ENCODE peak calls at places on chromosomes 16 and 17, in nine cellular contexts. F is skeletal muscle cell; G is thyroid gland; E is stimulated activated CD8-positive, alpha-beta memory T cell treated with anti-CD3 and anti-CD28 coated beads, Interleukin-15, amount 100 ng/mL, for 24 hours; C is T-cell; Y is lung microvascular endothelial cell; N is HFFc6; D is OCI-LY7; W is activated CD4-positive, alpha-beta T cell treated with anti-CD3 and anti-CD28 coated beads, Interleukin-2, amount 50 U/mL, for 1 hour. A is an unnamed sample.

GRCh38 chr16:57976331-57976796 is 5.4 kb upstream of the CNGB1 start:
- DNase-seq in D (no peak), G (peak), W (no peak), E (no peak), Y (no peak), C (no peak), N (no peak), F (no peak), A (no peak)

GRCh38 chr16:66690106-66690847 is 6.3 kb downstream of the CMTM4 start:
- DNase-seq in C (no peak), Y (no peak), W (no peak), D (no peak), F (no peak), G (no peak), E (no peak), N (no peak), A (no peak)

GRCh38 chr17:69643686-69644085 is 229.2 kb downstream of the MAP2K6 start:
- DNase-seq in E (no peak), G (no peak), C (no peak), D (no peak), N (no peak), Y (no peak), W (no peak), F (no peak), A (no peak)

GRCh38 chr16:898216-898615 is 72.6 kb downstream of the LMF1 start:
- DNase-seq in D (no peak), E (no peak), W (no peak), G (no peak), N (no peak), C (no peak), F (no peak), Y (no peak), A (no peak)

GRCh38 chr17:47057831-47058230 is 78.8 kb upstream of the RPRML start:
- DNase-seq in E (no peak), D (no peak), C (no peak), W (no peak), N (no peak), F (no peak), G (no peak), Y (no peak), A (no peak)

GRCh38 chr17:32015245-32016013 is 8.2 kb downstream of the LRRC37B start:
- DNase-seq in N (no peak), D (no peak), E (no peak), C (no peak), G (no peak), F (no peak), Y (no peak), W (no peak), A (no peak)

GRCh38 chr17:7354262-7354781 is 634 bp upstream of the TMEM95 start:
- DNase-seq in W (no peak), N (peak), Y (peak), E (no peak), C (no peak), F (peak), D (no peak), G (no peak), A (peak)

GRCh38 chr16:4550587-4550986 is 5.6 kb upstream of the C16orf96 start:
- DNase-seq in C (no peak), N (no peak), G (no peak), E (no peak), D (no peak), F (no peak), Y (no peak), W (no peak), A (no peak)

GRCh38 chr17:7429722-7430121 is 1.1 kb downstream of the SPEM3 start:
- DNase-seq in W (no peak), C (no peak), F (no peak), D (no peak), G (no peak), Y (no peak), N (no peak), E (no peak), A (no peak)

GRCh38 chr16:77812856-77813523 is 24.6 kb downstream of the VAT1L start:
- DNase-seq in E (no peak), F (no peak), W (no peak), N (no peak), G (no peak), C (no peak), D (no peak), Y (no peak), A (no peak)

GRCh38 chr17:44911133-44912001 is 3.9 kb downstream of the GFAP start:
- DNase-seq in C (peak), E (no peak), W (peak), G (peak), N (peak), F (no peak), Y (peak), D (peak), A (peak)

GRCh38 chr16:86783626-86784266 is 205.4 kb downstream of the FOXL1 start:
- DNase-seq in N (no peak), G (no peak), W (no peak), C (no peak), D (no peak), F (no peak), Y (no peak), E (no peak), A (no peak)

GRCh38 chr17:16881239-16881924 is 90.5 kb downstream of the TNFRSF13B start:
- DNase-seq in E (no peak), Y (no peak), C (no peak), F (no peak), W (no peak), N (no peak), D (no peak), G (no peak), A (no peak)